ENCODE peak calls at places on chromosomes 5 and 9, in eight cellular contexts. A is activated CD8-positive, alpha-beta memory T cell treated with anti-CD3 and anti-CD28 coated beads for 1 hour; M is CD4-positive, alpha-beta memory T cell; P is fibroblast of pulmonary artery; E is activated CD4-positive, CD25-positive, alpha-beta regulatory T cell; G is NCI-H345; R is germinal center; I is stimulated activated CD8-positive, alpha-beta memory T cell treated with anti-CD3 and anti-CD28 coated beads, Interleukin-12 subunit alpha, Interleukin-12 subunit beta, amount 100 ng/mL, for 4 hours. Z is an unnamed sample.
A peak's percentile ranks its signal among the peaks of the same experiment; 100 is the strongest.

GRCh38 chr9:19481971-19482404 is 73.2 kb downstream of the ACER2 start:
- DNase-seq in M (no peak), A (no peak), R (no peak), I (no peak), E (no peak), P (no peak), G (no peak), Z (no peak)

GRCh38 chr5:122126177-122126701 is 3.1 kb upstream of the ZNF474 start:
- DNase-seq in E (no peak), I (no peak), A (no peak), P (peak; percentile 18), G (no peak), R (no peak), M (no peak), Z (no peak)

GRCh38 chr9:117253256-117253655 is 161.6 kb downstream of the ASTN2 start:
- DNase-seq in G (no peak), M (no peak), A (no peak), I (no peak), R (no peak), P (no peak), E (no peak), Z (no peak)

GRCh38 chr5:1221721-1222120 is 3.5 kb upstream of the SLC6A18 start:
- DNase-seq in P (no peak), M (no peak), A (no peak), E (no peak), I (no peak), R (no peak), G (no peak), Z (no peak)

GRCh38 chr9:93968451-93969327 is 13.5 kb upstream of the BARX1 start:
- DNase-seq in M (no peak), I (no peak), R (no peak), P (no peak), E (no peak), A (no peak), G (no peak), Z (peak; percentile 13)

GRCh38 chr5:73387630-73388370 is 60.8 kb downstream of the FOXD1 start:
- DNase-seq in G (peak; percentile 72), R (no peak), P (no peak), M (peak; percentile 82), E (peak; percentile 4), I (no peak), A (no peak), Z (no peak)

GRCh38 chr9:136674786-136675349 is 12.2 kb downstream of the EGFL7 start:
- DNase-seq in G (no peak), I (no peak), A (no peak), E (no peak), P (peak; percentile 38), R (no peak), M (no peak), Z (peak; percentile 93)

GRCh38 chr9:36102742-36103495 is 33.6 kb upstream of the GLIPR2 start:
- DNase-seq in M (peak; percentile 79), E (peak; percentile 75), R (peak; percentile 73), I (peak; percentile 71), A (peak; percentile 77), G (peak; percentile 63), P (peak; percentile 89), Z (peak; percentile 92)

GRCh38 chr5:8329773-8330172 is 460.8 kb downstream of the MTRR start:
- DNase-seq in E (no peak), G (no peak), A (no peak), M (no peak), I (no peak), R (no peak), P (no peak), Z (no peak)

GRCh38 chr9:16921855-16922254 is 51.4 kb upstream of the BNC2 start:
- DNase-seq in P (no peak), A (no peak), G (no peak), M (no peak), I (no peak), E (no peak), R (no peak), Z (no peak)

GRCh38 chr5:142925795-142926194 is 155.6 kb downstream of the ARHGAP26 start:
- DNase-seq in I (no peak), M (no peak), R (no peak), A (no peak), P (peak; percentile 75), G (no peak), E (no peak), Z (no peak)

GRCh38 chr5:50711280-50711679 is 44.8 kb downstream of the PARP8 start:
- DNase-seq in M (peak; percentile 71), P (no peak), A (no peak), E (peak; percentile 4), I (peak; percentile 21), R (peak; percentile 48), G (no peak), Z (peak; percentile 22)

GRCh38 chr5:74977475-74977874 is 74.9 kb downstream of the GCNT4 start:
- DNase-seq in M (no peak), G (no peak), E (no peak), P (no peak), A (no peak), R (no peak), I (no peak), Z (no peak)

GRCh38 chr5:112735702-112736101 is 2.0 kb upstream of the APC start:
- DNase-seq in M (no peak), A (no peak), E (no peak), I (no peak), P (peak; percentile 50), G (no peak), R (no peak), Z (no peak)

GRCh38 chr5:67241326-67241725 is 44.7 kb upstream of the CD180 start:
- DNase-seq in A (no peak), P (no peak), G (no peak), E (no peak), R (no peak), I (no peak), M (no peak), Z (no peak)

GRCh38 chr9:91486699-91487497 is 63.3 kb upstream of the NFIL3 start:
- DNase-seq in E (no peak), P (peak; percentile 58), R (no peak), A (no peak), I (no peak), G (no peak), M (no peak), Z (no peak)

GRCh38 chr5:91072891-91073290 is 310.2 kb downstream of the ARRDC3 start:
- DNase-seq in G (no peak), I (no peak), R (no peak), A (no peak), P (peak; percentile 54), M (no peak), E (no peak), Z (no peak)

GRCh38 chr9:138046641-138047301 is 169.2 kb downstream of the CACNA1B start:
- DNase-seq in R (no peak), G (no peak), P (no peak), I (no peak), M (no peak), A (no peak), E (no peak), Z (peak; percentile 9)

GRCh38 chr9:34457266-34458012 is 931 bp downstream of the FAM219A start:
- DNase-seq in A (no peak), E (no peak), P (peak; percentile 70), I (no peak), M (peak; percentile 11), R (peak; percentile 26), G (peak; percentile 46), Z (peak; percentile 62)

GRCh38 chr5:137142371-137143243 is 356.5 kb downstream of the SPOCK1 start:
- DNase-seq in R (no peak), A (no peak), P (peak; percentile 83), E (no peak), I (no peak), M (no peak), G (peak; percentile 14), Z (no peak)

GRCh38 chr5:73152411-73153388 is 20.3 kb upstream of the TMEM174 start:
- DNase-seq in P (no peak), E (no peak), R (no peak), G (peak; percentile 28), I (no peak), M (no peak), A (no peak), Z (peak; percentile 44)

GRCh38 chr5:5332287-5332686 is 90.2 kb upstream of the ICE1 start:
- DNase-seq in E (no peak), A (no peak), R (no peak), P (no peak), I (no peak), G (peak; percentile 95), M (no peak), Z (no peak)

GRCh38 chr5:145531038-145531734 is 304.0 kb downstream of the PRELID2 start:
- DNase-seq in M (no peak), R (no peak), E (no peak), P (peak; percentile 88), G (no peak), A (no peak), I (no peak), Z (peak; percentile 81)

GRCh38 chr5:137561572-137561971 is 62.4 kb upstream of the SPOCK1 start:
- DNase-seq in A (no peak), M (no peak), G (no peak), P (no peak), E (no peak), I (no peak), R (no peak), Z (no peak)

GRCh38 chr5:113167985-113168384 is 191.4 kb downstream of the DCP2 start:
- DNase-seq in G (no peak), A (no peak), P (no peak), I (no peak), E (no peak), R (no peak), M (no peak), Z (no peak)

GRCh38 chr5:102628449-102629175 is 126.5 kb upstream of the PAM start:
- DNase-seq in M (no peak), I (no peak), G (no peak), A (no peak), E (no peak), P (peak; percentile 1), R (no peak), Z (no peak)

Z was measured in colonic mucosa.